ENCODE peak calls at places on chromosome 20, in nine cellular contexts. S, K, B, F, G, J, P, O and X are unnamed samples.

GRCh38 chr20:13492001-13492480 is 146.7 kb downstream of the TASP1 start:
- DNase-seq in B (peak; percentile 14), J (no peak), K (no peak), S (no peak), O (no peak), G (peak; percentile 25), P (no peak), F (peak; percentile 25), X (no peak)

GRCh38 chr20:48523191-48523757 is 304.5 kb downstream of the PREX1 start:
- DNase-seq in K (peak; percentile 75), G (no peak), S (no peak), O (no peak), B (peak; percentile 69), P (no peak), F (peak; percentile 47), J (peak; percentile 61), X (peak; percentile 12)

GRCh38 chr20:46349742-46350056 is 41.4 kb upstream of the CDH22 start:
- DNase-seq in B (no peak), J (no peak), F (no peak), P (no peak), K (no peak), G (no peak), O (peak; percentile 31), S (no peak), X (no peak)

GRCh38 chr20:43824699-43825402 is 89.8 kb upstream of the TOX2 start:
- DNase-seq in S (no peak), G (no peak), J (no peak), F (no peak), P (no peak), B (no peak), K (no peak), O (no peak), X (no peak)

GRCh38 chr20:36093025-36093803 is 61.3 kb upstream of the EPB41L1 start:
- DNase-seq in G (peak; percentile 43), P (peak; percentile 63), F (no peak), B (peak; percentile 62), O (peak; percentile 33), S (peak; percentile 61), K (peak; percentile 48), J (peak; percentile 24), X (peak; percentile 91)

GRCh38 chr20:58308290-58308679 is 1.2 kb upstream of the RAB22A start:
- DNase-seq in S (no peak), G (no peak), B (no peak), J (no peak), F (no peak), O (no peak), K (peak; percentile 19), P (no peak), X (no peak)

GRCh38 chr20:36550797-36551299 is 9.5 kb downstream of the MYL9 start:
- DNase-seq in B (no peak), S (no peak), P (no peak), K (no peak), F (no peak), J (no peak), G (no peak), O (no peak), X (no peak)

GRCh38 chr20:17128206-17128605 is 98.6 kb upstream of the PCSK2 start:
- DNase-seq in P (no peak), S (no peak), O (no peak), F (no peak), J (no peak), G (no peak), B (no peak), K (no peak), X (no peak)

GRCh38 chr20:47295921-47296426 is 60.5 kb downstream of the ZMYND8 start:
- DNase-seq in B (no peak), S (no peak), K (no peak), P (no peak), G (no peak), O (no peak), J (no peak), F (no peak), X (no peak)

GRCh38 chr20:57709823-57710799 is at the start of gene PMEPA1:
- DNase-seq in F (peak; percentile 89), J (peak; percentile 96), S (peak; percentile 97), P (peak; percentile 85), O (peak; percentile 85), B (peak; percentile 91), G (peak; percentile 95), K (peak; percentile 88), X (peak; percentile 90)

GRCh38 chr20:40686434-40686882 is 2.6 kb downstream of the MAFB start:
- DNase-seq in B (no peak), J (peak; percentile 16), S (no peak), K (no peak), G (no peak), F (no peak), O (no peak), P (no peak), X (no peak)

GRCh38 chr20:40683221-40683893 is 5.7 kb downstream of the MAFB start:
- DNase-seq in F (no peak), J (no peak), K (no peak), P (peak; percentile 68), G (no peak), B (no peak), S (peak; percentile 28), O (no peak), X (peak; percentile 92)

GRCh38 chr20:40683894-40684268 is 5.2 kb downstream of the MAFB start:
- DNase-seq in P (no peak), J (no peak), F (no peak), S (no peak), G (no peak), B (no peak), K (no peak), O (no peak), X (no peak)

GRCh38 chr20:40686893-40687292 is 2.1 kb downstream of the MAFB start:
- DNase-seq in J (no peak), B (no peak), P (no peak), K (no peak), G (no peak), O (no peak), F (no peak), S (no peak), X (no peak)

DNA sequence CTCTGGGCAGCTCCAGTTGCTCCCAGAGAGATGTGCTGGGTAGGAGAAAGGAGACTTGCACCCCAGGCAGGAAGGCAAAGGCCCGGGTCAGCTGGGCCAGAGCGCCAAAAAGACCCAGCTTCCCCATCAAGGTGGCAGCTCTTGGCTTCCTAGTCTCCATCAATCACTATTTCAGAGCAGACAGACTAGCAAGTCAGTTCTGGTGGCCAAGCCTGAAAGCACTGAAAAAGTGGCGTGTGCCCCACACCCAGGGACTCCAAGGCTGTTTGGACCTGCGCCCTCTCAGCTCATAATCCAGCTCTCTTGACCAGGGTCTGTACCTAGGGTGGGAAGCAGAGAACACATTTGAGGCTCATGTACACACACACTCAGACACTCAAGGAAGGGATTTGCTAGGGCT is 3.7 kb downstream of the MAFB start:
- DNase-seq in G (no peak), B (no peak), K (no peak), P (no peak), F (no peak), O (no peak), J (no peak), S (no peak), X (no peak)
- H3K4me3 ChIP-seq in G (no peak overlapping the region), B (no peak overlapping the region), K (no peak overlapping the region), P (peak overlapping the region; percentile 87), F (no peak overlapping the region), O (peak overlapping the region; percentile 73), J (no peak overlapping the region), S (no peak overlapping the region), X (peak overlapping the region; percentile 67)

DNA sequence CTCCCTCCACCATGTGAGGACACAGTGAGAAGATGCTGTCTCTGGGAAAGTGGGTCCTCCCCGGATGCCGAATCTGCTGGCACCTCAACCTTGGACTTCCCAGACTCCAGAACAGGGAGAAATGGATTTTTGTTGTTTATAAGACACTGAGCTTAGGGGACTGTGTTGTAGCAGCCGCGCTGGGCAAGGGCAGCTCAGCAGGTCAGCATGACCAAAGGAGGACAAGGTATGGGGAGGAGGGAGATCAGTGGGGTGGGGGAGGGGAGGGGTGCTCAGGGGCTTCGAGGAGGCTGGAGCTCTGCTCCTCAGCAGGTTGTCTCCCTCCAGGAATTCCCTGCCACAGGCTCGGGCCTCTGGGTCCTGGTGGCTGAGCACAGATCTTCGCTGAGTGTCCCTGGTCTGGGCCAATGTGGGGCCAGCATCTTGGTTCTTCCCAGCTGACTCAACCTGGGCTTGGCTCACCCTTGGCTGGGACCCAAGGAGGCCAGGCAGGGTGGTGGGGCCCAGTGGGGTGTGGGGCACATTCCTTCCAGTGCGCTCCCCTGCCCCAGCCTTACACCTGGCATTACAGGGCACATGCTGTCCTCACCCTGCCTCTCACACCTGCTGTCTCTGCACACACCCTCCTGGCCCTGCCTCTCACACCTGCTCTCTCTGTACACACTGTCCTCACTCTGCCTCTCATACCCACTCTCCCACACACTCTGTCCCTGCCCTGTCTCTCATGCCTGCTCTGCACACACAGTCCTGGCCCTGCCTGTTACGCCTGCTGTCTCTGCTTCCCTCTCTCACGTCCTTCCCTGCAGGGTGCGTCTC is 107.3 kb downstream of the SYCP2 start:
- DNase-seq in S (peak; percentile 15), K (no peak), O (no peak), G (peak; percentile 71), F (no peak), B (peak; percentile 58), J (no peak), P (no peak), X (peak; percentile 56)
- TF ChIP-seq POLR2A in S (no peak), K (no peak), O (peak; percentile 95), G (no peak), F (no peak), B (no peak), J (no peak), P (no peak), X (no peak)

GRCh38 chr20:38997622-38998021 is 35.5 kb downstream of the DHX35 start:
- DNase-seq in S (no peak), P (no peak), K (peak; percentile 73), J (no peak), O (no peak), B (no peak), G (no peak), F (no peak), X (no peak)
- TF ChIP-seq CTCF in S (no peak), P (no peak), K (no peak), J (no peak), O (no peak), B (no peak), G (no peak), F (no peak), X (no peak)

GRCh38 chr20:63736893-63737689 is 627 bp downstream of the LIME1 start:
- DNase-seq in F (no peak), B (no peak), O (peak; percentile 69), J (no peak), K (no peak), P (peak; percentile 71), S (peak; percentile 45), G (no peak), X (no peak)

GRCh38 chr20:63735859-63736718 is at the start of gene LIME1:
- DNase-seq in P (peak; percentile 94), O (peak; percentile 83), B (no peak), S (peak; percentile 41), J (no peak), F (no peak), K (no peak), G (no peak), X (peak; percentile 88)

GRCh38 chr20:63737940-63738686 is 1.5 kb upstream of the SLC2A4RG start:
- DNase-seq in K (no peak), B (no peak), O (peak; percentile 56), J (no peak), F (no peak), P (peak; percentile 95), S (peak; percentile 61), G (no peak), X (peak; percentile 85)

GRCh38 chr20:63738687-63739128 is 868 bp upstream of the SLC2A4RG start:
- DNase-seq in B (peak; percentile 67), G (peak; percentile 54), J (no peak), S (peak; percentile 71), O (peak; percentile 63), P (peak; percentile 86), F (no peak), K (no peak), X (peak; percentile 95)

GRCh38 chr20:63737690-63737939 is 1.2 kb downstream of the LIME1 start:
- DNase-seq in B (no peak), G (no peak), F (no peak), K (no peak), S (peak; percentile 50), O (no peak), P (no peak), J (no peak), X (no peak)
- H3K4me3 ChIP-seq in B (no peak overlapping the region), G (peak overlapping the region; percentile 13), F (no peak overlapping the region), K (no peak overlapping the region), S (no peak overlapping the region), O (peak overlapping the region; percentile 74), P (peak overlapping the region; percentile 75), J (no peak overlapping the region), X (no peak overlapping the region)